ENCODE peak calls at places on chromosomes 1 and 21, in four cellular contexts. R is OCI-LY7, H is HCT116, E is mammary epithelial cell. X is an unnamed sample.

GRCh38 chr1:78009276-78009675 is 4.5 kb downstream of the DNAJB4 start:
- DNase-seq in R (no peak), H (no peak), E (no peak), X (no peak)

GRCh38 chr1:46342084-46342656 is 1.6 kb downstream of the NSUN4 start:
- DNase-seq in R (peak; percentile 46), H (no peak), E (peak; percentile 28), X (no peak)

GRCh38 chr21:38250991-38251418 is 5.8 kb upstream of the KCNJ15 start:
- DNase-seq in R (no peak), H (no peak), E (no peak), X (no peak)

GRCh38 chr1:154198756-154199562 is 7.1 kb upstream of the TPM3 start:
- DNase-seq in R (peak; percentile 71), H (no peak), E (peak; percentile 48), X (peak; percentile 58)

GRCh38 chr21:29215709-29216108 is 83.0 kb upstream of the BACH1 start:
- DNase-seq in R (no peak), H (no peak), E (no peak), X (peak; percentile 19)

GRCh38 chr1:155989992-155990325 is 11.6 kb upstream of the ARHGEF2 start:
- DNase-seq in R (no peak), H (no peak), E (no peak), X (no peak)

GRCh38 chr21:33229776-33230517 is at the start of gene IFNAR2:
- DNase-seq in R (peak; percentile 75), H (peak; percentile 18), E (peak; percentile 57), X (peak; percentile 59)

GRCh38 chr1:171081994-171082295 is 8.8 kb upstream of the FMO3 start:
- DNase-seq in R (no peak), H (no peak), E (no peak), X (no peak)

GRCh38 chr1:169588785-169589485 is 2.7 kb upstream of the F5 start:
- DNase-seq in R (no peak), H (no peak), E (peak; percentile 45), X (no peak)

GRCh38 chr21:45562401-45562800 is 20.2 kb upstream of the SLC19A1 start:
- DNase-seq in R (no peak), H (no peak), E (no peak), X (no peak)

GRCh38 chr1:113542221-113542701 is 151.9 kb downstream of the MAGI3 start:
- DNase-seq in R (no peak), H (no peak), E (peak; percentile 88), X (no peak)

GRCh38 chr1:51329443-51330325 is 678 bp downstream of the TTC39A start:
- DNase-seq in R (no peak), H (no peak), E (no peak), X (peak; percentile 69)

GRCh38 chr1:114345930-114346479 is 165.0 kb downstream of the TRIM33 start:
- DNase-seq in R (no peak), H (no peak), E (no peak), X (no peak)

GRCh38 chr1:9724706-9725476 is 73.4 kb downstream of the PIK3CD start:
- DNase-seq in R (peak; percentile 78), H (peak; percentile 33), E (peak; percentile 45), X (peak; percentile 64)

GRCh38 chr1:190478193-190479007 is 736 bp upstream of the BRINP3 start:
- DNase-seq in R (no peak), H (peak; percentile 48), E (peak; percentile 20), X (peak; percentile 74)

DNA sequence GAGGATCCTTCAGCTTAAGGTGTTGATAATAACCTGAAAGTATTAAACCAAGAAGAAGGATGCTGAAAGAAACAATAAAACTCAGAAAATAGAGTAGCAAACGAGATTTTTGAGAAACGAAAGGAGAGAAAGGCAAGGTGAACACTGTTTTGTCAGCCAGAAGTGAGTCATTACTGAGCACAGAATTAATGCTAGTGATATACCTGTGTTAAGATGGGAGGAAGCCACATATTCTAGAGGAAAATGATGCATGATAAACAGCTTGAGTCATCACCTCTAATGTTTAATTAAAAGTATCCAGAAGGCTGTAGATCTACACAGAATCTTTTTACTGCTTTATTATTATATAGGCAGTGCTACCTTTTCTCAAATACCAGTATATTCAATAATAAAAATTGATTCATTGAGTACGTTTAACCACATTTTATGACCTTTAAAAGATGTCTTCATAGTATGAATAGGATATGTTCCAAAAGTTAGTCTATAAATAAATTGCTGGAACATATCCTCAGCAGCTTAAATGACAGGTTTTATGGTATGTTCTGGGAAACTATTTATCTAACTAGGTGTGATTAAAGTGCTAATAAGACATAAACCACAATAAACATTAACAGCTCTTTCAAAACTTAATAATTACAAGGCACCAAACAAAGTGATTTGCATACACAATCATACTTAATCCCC is 10.3 kb downstream of the SH3GLB1 start:
- DNase-seq in R (no peak), H (no peak), E (peak; percentile 70), X (peak; percentile 46)
- H3K4me1 ChIP-seq in R (no peaks in the 10 kb centered on the region), H (no peaks in the 10 kb centered on the region), E (peaks cover 9% of the 10 kb centered on the region), X (peaks cover 5% of the 10 kb centered on the region)

GRCh38 chr1:3537359-3537758 is 73.9 kb downstream of the MEGF6 start:
- DNase-seq in R (no peak), H (no peak), E (no peak), X (no peak)
- H3K27ac ChIP-seq in R (no peak overlapping the region), H (no peak overlapping the region), E (no peak overlapping the region), X (no peak overlapping the region)

GRCh38 chr1:221962385-221962784 is 220.5 kb upstream of the DUSP10 start:
- DNase-seq in R (no peak), H (no peak), E (no peak), X (no peak)
- H3K4me1 ChIP-seq in R (no peaks in the 10 kb centered on the region), H (peaks cover 62% of the 10 kb centered on the region), E (peaks cover 32% of the 10 kb centered on the region), X (no peaks in the 10 kb centered on the region)

DNA sequence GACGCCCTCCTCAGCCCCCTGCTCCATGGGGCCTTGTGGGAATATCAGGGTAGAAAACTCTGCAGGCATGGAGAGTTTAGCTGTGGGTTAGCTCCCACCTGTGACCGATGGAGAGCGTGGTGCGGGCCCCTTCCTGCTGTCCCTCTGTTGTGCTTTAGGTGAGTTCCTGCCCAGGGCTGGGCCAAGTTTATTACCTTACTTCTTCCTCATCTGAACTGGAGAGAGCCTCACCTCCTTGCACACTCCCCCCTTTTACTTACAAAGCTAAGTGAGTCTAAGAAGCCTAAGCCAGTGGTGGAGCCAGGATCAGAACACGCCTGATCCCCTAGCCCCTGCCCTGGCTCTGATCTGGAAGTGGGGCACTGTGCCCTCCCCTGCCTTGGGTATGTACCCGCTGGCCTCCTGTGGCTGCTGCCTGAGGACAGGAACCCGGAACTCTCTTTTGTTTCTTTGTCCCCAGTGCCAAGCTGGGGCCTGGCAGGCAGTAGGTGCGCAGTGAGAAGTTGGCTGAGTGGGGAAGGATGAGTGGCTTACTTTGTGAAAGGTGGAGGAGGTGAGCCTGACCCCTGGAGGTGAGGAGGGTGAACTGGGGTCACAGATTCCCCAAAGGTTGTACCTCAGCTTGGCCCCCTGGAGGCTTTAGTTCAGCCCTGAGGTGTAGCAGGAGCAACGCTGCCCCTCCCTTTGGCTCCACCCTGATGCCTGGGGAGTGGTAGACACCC is 32.9 kb downstream of the ARHGEF10L start:
- DNase-seq in R (peak; percentile 54), H (no peak), E (no peak), X (peak; percentile 43)
- H3K27ac ChIP-seq in R (no peak overlapping the region), H (peak overlapping the region; percentile 12), E (no peak overlapping the region), X (no peak overlapping the region)

DNA sequence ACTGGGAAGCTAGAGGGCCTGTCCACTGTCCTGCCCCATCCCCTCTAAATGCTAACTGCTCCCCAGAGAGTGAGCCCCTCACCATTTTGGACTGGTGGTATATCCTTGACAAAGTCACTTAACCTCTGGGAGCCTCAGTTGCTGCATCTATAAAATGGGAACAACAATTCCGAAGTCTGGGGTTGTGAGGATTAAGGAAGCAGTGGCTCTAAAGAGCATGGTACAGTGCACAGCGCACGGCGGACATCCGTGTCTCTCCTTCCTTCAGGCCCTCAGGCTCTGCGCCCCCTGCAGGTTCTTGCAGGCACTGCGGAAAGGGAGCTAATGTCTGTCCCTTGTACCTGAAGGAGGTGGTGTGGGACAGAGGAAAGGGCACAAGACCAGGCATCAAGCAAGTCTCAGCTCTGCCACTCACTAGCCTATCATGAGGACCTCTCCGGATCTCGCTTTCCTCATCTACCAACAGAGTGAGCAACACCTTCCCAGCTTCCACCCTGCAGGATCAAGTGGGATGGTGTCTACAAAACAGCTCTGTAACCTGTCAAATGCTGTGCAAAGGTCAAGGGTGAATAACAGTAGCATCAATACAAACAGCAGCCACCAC is 20.1 kb downstream of the ECE1 start:
- DNase-seq in R (peak; percentile 68), H (peak; percentile 54), E (no peak), X (peak; percentile 49)
- H3K4me1 ChIP-seq in R (no peaks in the 10 kb centered on the region), H (peaks cover 35% of the 10 kb centered on the region), E (peaks cover 9% of the 10 kb centered on the region), X (no peaks in the 10 kb centered on the region)

DNA sequence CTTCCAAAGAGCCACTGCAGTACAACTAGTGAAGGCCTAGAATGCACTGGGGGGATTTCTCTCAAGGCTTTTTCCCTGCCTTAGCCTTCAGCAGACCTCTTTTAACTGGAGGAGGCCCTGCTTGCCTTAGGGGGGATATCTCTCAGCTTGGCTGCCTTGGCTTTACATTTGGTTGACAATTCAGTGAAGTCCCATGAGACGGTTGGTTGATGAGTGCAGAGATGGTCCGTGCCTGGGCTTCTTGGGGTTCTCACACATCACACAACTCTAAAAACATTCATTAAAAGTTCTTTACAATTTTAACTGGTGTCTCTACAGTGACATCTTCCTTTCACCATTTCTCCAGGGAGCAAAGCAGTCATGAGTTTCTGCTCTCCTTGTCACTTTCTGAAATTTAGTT is 487.7 kb downstream of the DPYD start:
- DNase-seq in R (no peak), H (no peak), E (no peak), X (no peak)
- H3K27ac ChIP-seq in R (no peak overlapping the region), H (no peak overlapping the region), E (no peak overlapping the region), X (no peak overlapping the region)

DNA sequence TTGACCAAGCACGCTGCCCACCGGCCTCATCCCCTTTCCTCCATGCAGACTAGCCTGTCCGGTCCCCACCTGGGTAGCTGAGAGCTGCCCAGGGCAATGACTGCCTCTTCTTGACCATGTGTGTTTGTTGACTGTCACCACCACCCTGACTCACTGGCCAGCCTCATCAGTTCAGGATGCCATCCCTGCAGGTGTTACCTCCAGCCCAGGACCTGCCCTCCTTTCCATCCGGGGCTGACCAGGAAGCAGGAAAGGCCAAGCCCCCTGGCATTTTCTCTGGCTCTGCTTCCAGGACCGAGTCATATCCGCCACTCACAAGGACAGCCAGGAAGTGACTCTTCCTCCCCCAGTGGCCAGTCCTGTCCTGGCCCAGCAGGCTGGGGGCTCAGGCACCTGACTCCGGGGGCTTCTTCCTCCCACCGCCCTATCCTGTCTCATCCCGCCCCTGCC is 17.1 kb downstream of the EPHA2 start:
- DNase-seq in R (no peak), H (no peak), E (no peak), X (no peak)
- H3K4me1 ChIP-seq in R (no peaks in the 10 kb centered on the region), H (peaks cover 55% of the 10 kb centered on the region), E (peaks cover 58% of the 10 kb centered on the region), X (no peaks in the 10 kb centered on the region)

GRCh38 chr1:10724948-10725852 is 71.2 kb downstream of the CASZ1 start:
- DNase-seq in R (no peak), H (no peak), E (no peak), X (no peak)
- H3K27ac ChIP-seq in R (no peak overlapping the region), H (no peak overlapping the region), E (no peak overlapping the region), X (no peak overlapping the region)

DNA sequence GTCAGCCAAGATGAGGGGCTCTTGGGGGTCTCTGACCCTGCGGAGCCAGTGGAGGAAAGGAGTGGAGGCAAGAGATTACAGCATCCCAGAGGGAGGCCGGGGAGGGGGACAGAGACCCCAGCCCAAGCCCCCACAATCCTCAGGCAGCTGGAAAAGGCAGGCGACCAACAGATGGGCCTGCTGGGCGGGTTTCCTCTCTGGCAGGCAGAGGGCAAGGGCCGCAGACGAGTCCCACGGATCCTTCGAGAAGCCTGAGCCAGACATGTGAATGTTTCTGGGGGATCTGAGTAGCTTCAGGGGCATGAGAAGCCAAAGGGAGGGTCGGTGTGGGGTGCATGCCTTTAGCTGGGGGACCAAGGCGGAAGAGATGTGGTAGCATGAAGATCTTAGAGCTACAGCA is 2.1 kb upstream of the PLEKHA6 start:
- DNase-seq in R (no peak), H (no peak), E (no peak), X (no peak)
- H3K4me1 ChIP-seq in R (peaks cover 5% of the 10 kb centered on the region), H (peaks cover 20% of the 10 kb centered on the region), E (peaks cover 7% of the 10 kb centered on the region), X (no peaks in the 10 kb centered on the region)